ENCODE peak calls at places on chromosomes 6 and 20, in five cellular contexts. S, J, X, N and A are unnamed samples.

GRCh38 chr6:112180095-112180820 is 74.1 kb downstream of the LAMA4 start:
- DNase-seq in S (no peak), J (peak), X (peak), N (no peak), A (peak)

GRCh38 chr6:28673800-28674671 is 148.4 kb downstream of the GPX5 start:
- DNase-seq in S (peak), J (no peak), X (peak), N (no peak), A (no peak)

GRCh38 chr6:5490495-5491069 is 229.3 kb downstream of the FARS2 start:
- DNase-seq in S (no peak), J (no peak), X (no peak), N (no peak), A (no peak)

GRCh38 chr20:63073051-63073737 is 66.4 kb upstream of the BHLHE23 start:
- DNase-seq in S (no peak), J (no peak), X (no peak), N (no peak), A (no peak)

GRCh38 chr6:7110092-7110792 is 2.5 kb downstream of the RREB1 start:
- DNase-seq in S (no peak), J (no peak), X (no peak), N (peak), A (no peak)

GRCh38 chr20:34713194-34713943 is 9.2 kb downstream of the TP53INP2 start:
- DNase-seq in S (no peak), J (no peak), X (peak), N (no peak), A (no peak)

GRCh38 chr20:7866279-7866678 is 74.0 kb downstream of the HAO1 start:
- DNase-seq in S (no peak), J (no peak), X (no peak), N (no peak), A (no peak)

GRCh38 chr6:113645576-113645970 is 211.6 kb upstream of the MARCKS start:
- DNase-seq in S (no peak), J (no peak), X (peak), N (no peak), A (no peak)

GRCh38 chr6:153727910-153728309 is 311.1 kb upstream of the OPRM1 start:
- DNase-seq in S (no peak), J (no peak), X (no peak), N (no peak), A (no peak)

GRCh38 chr20:18857640-18858039 is 44.1 kb downstream of the SCP2D1 start:
- DNase-seq in S (no peak), J (no peak), X (no peak), N (no peak), A (no peak)

GRCh38 chr6:6414946-6415345 is 94.5 kb upstream of the F13A1 start:
- DNase-seq in S (no peak), J (no peak), X (no peak), N (no peak), A (no peak)

GRCh38 chr6:47290124-47290834 is 19.4 kb downstream of the TNFRSF21 start:
- DNase-seq in S (no peak), J (no peak), X (no peak), N (no peak), A (no peak)

GRCh38 chr20:13422637-13423036 is 201.6 kb downstream of the ISM1 start:
- DNase-seq in S (no peak), J (no peak), X (no peak), N (no peak), A (no peak)

GRCh38 chr6:67698534-67698933 is 936.5 kb upstream of the ADGRB3 start:
- DNase-seq in S (no peak), J (no peak), X (no peak), N (no peak), A (no peak)

GRCh38 chr6:112087916-112088315 is 525 bp downstream of the FAM229B start:
- DNase-seq in S (no peak), J (no peak), X (no peak), N (no peak), A (no peak)

GRCh38 chr20:43323592-43323991 is 133.9 kb upstream of the PTPRT start:
- DNase-seq in S (no peak), J (no peak), X (no peak), N (no peak), A (no peak)

GRCh38 chr20:17394411-17394810 is 136.8 kb downstream of the BFSP1 start:
- DNase-seq in S (no peak), J (no peak), X (no peak), N (no peak), A (no peak)

GRCh38 chr6:106165885-106166485 is 79.8 kb downstream of the PRDM1 start:
- DNase-seq in S (no peak), J (no peak), X (no peak), N (no peak), A (no peak)

GRCh38 chr20:48600470-48600945 is 227.3 kb downstream of the PREX1 start:
- DNase-seq in S (no peak), J (no peak), X (no peak), N (no peak), A (no peak)

GRCh38 chr6:56297022-56297995 is 49.9 kb upstream of the COL21A1 start:
- DNase-seq in S (no peak), J (no peak), X (no peak), N (no peak), A (no peak)

GRCh38 chr20:38805958-38806854 is 709 bp downstream of the PPP1R16B start:
- DNase-seq in S (peak), J (no peak), X (no peak), N (peak), A (peak)

GRCh38 chr20:52748235-52748950 is 223.8 kb upstream of the TSHZ2 start:
- DNase-seq in S (peak), J (no peak), X (no peak), N (no peak), A (no peak)

GRCh38 chr6:107806675-107807074 is 17.4 kb downstream of the SCML4 start:
- DNase-seq in S (no peak), J (no peak), X (no peak), N (peak), A (no peak)

GRCh38 chr20:32583581-32584045 is 1.5 kb downstream of the NOL4L start:
- DNase-seq in S (no peak), J (no peak), X (no peak), N (no peak), A (no peak)

GRCh38 chr6:31888281-31889258 is 8.9 kb downstream of the EHMT2 start:
- DNase-seq in S (no peak), J (peak), X (no peak), N (peak), A (peak)

GRCh38 chr6:166800110-166800509 is 156.2 kb downstream of the RNASET2 start:
- DNase-seq in S (no peak), J (no peak), X (no peak), N (no peak), A (no peak)

GRCh38 chr20:1533059-1533458 is 24.4 kb downstream of the SIRPD start:
- DNase-seq in S (no peak), J (no peak), X (no peak), N (no peak), A (no peak)

GRCh38 chr6:160810238-160810637 is 108.2 kb downstream of the PLG start:
- DNase-seq in S (no peak), J (no peak), X (no peak), N (no peak), A (no peak)